ENCODE peak calls at places on chromosomes 13 and 19, in four cellular contexts. G is kidney tubule cell, O is NCI-H2081, S is Panc1. R is an unnamed sample.
A peak's percentile ranks its signal among the peaks of the same experiment; 100 is the strongest.

GRCh38 chr19:48780684-48781391 is 25.5 kb downstream of the FGF21 start:
- DNase-seq in G (peak; percentile 74), O (no peak), S (no peak), R (peak; percentile 67)

GRCh38 chr19:7781157-7781556 is 18.1 kb downstream of the CLEC4M start:
- DNase-seq in G (peak; percentile 34), O (no peak), S (no peak), R (no peak)

GRCh38 chr13:113547248-113547971 is 37.1 kb upstream of the TFDP1 start:
- DNase-seq in G (no peak), O (no peak), S (no peak), R (no peak)

GRCh38 chr19:1862424-1863307 is 713 bp downstream of the KLF16 start:
- DNase-seq in G (peak; percentile 53), O (peak; percentile 33), S (no peak), R (peak; percentile 69)

GRCh38 chr19:41299046-41299754 is 10.8 kb upstream of the CCDC97 start:
- DNase-seq in G (no peak), O (no peak), S (no peak), R (no peak)

GRCh38 chr19:4877753-4878490 is 10.5 kb upstream of the PLIN3 start:
- DNase-seq in G (no peak), O (peak; percentile 21), S (no peak), R (no peak)

GRCh38 chr19:46428278-46429141 is at the start of gene PNMA8C:
- DNase-seq in G (peak; percentile 79), O (no peak), S (no peak), R (peak; percentile 91)

GRCh38 chr19:55676889-55677505 is 2.0 kb downstream of the EPN1 start:
- DNase-seq in G (peak; percentile 63), O (no peak), S (no peak), R (no peak)

GRCh38 chr13:105410602-105411001 is 1124.9 kb downstream of the EFNB2 start:
- DNase-seq in G (peak; percentile 36), O (no peak), S (no peak), R (peak; percentile 6)

GRCh38 chr13:47417485-47417884 is 520.6 kb upstream of the HTR2A start:
- DNase-seq in G (no peak), O (no peak), S (no peak), R (no peak)

GRCh38 chr19:14203258-14203657 is 2.7 kb downstream of the ADGRL1 start:
- DNase-seq in G (no peak), O (no peak), S (no peak), R (no peak)

GRCh38 chr19:38268539-38268938 is 4.2 kb downstream of the SPINT2 start:
- DNase-seq in G (peak; percentile 41), O (no peak), S (no peak), R (no peak)

GRCh38 chr19:12985049-12985776 is 10.1 kb upstream of the NFIX start:
- DNase-seq in G (peak; percentile 73), O (no peak), S (no peak), R (peak; percentile 80)

GRCh38 chr13:108987488-108987887 is 358.1 kb downstream of the MYO16 start:
- DNase-seq in G (no peak), O (no peak), S (no peak), R (no peak)

GRCh38 chr19:10102787-10103236 is 334 bp upstream of the ANGPTL6 start:
- DNase-seq in G (no peak), O (no peak), S (no peak), R (no peak)

GRCh38 chr13:34153428-34154180 is 335.7 kb downstream of the RFC3 start:
- DNase-seq in G (peak; percentile 16), O (no peak), S (no peak), R (no peak)

GRCh38 chr19:40744554-40745401 is 5.5 kb downstream of the ACTMAP start:
- DNase-seq in G (no peak), O (no peak), S (no peak), R (peak; percentile 42)

GRCh38 chr13:79525458-79525857 is 44.5 kb downstream of the NDFIP2 start:
- DNase-seq in G (peak; percentile 42), O (no peak), S (no peak), R (peak; percentile 2)

GRCh38 chr19:58227964-58228583 is 640 bp upstream of the ZNF544 start:
- DNase-seq in G (peak; percentile 9), O (peak; percentile 56), S (no peak), R (peak; percentile 81)

GRCh38 chr13:110914293-110915056 is 394 bp downstream of the ANKRD10 start:
- DNase-seq in G (peak; percentile 82), O (peak; percentile 78), S (no peak), R (peak; percentile 68)

GRCh38 chr19:44904426-44904994 is 1.1 kb upstream of the APOE start:
- DNase-seq in G (no peak), O (no peak), S (no peak), R (peak; percentile 31)

GRCh38 chr19:10368101-10368803 is 12.1 kb downstream of the TYK2 start:
- DNase-seq in G (no peak), O (no peak), S (no peak), R (no peak)

GRCh38 chr19:31517466-31518180 is 168.4 kb upstream of the TSHZ3 start:
- DNase-seq in G (no peak), O (no peak), S (no peak), R (no peak)

GRCh38 chr13:111900390-111901180 is 166.4 kb upstream of the SOX1 start:
- DNase-seq in G (no peak), O (peak; percentile 63), S (no peak), R (no peak)

GRCh38 chr19:35313614-35314013 is 15.4 kb upstream of the CD22 start:
- DNase-seq in G (peak; percentile 13), O (no peak), S (no peak), R (no peak)

GRCh38 chr13:26024558-26024957 is 27.3 kb downstream of the SHISA2 start:
- DNase-seq in G (no peak), O (no peak), S (no peak), R (no peak)

GRCh38 chr19:17205237-17206140 is 9.7 kb upstream of the USE1 start:
- DNase-seq in G (peak; percentile 41), O (peak; percentile 29), S (no peak), R (peak; percentile 69)

GRCh38 chr13:25752957-25753540 is 298.8 kb downstream of the SHISA2 start:
- DNase-seq in G (peak; percentile 62), O (no peak), S (no peak), R (peak; percentile 54)

GRCh38 chr13:96730676-96731075 is 263.6 kb downstream of the OXGR1 start:
- DNase-seq in G (no peak), O (no peak), S (no peak), R (no peak)

GRCh38 chr13:23020246-23020843 is 160.4 kb upstream of the SGCG start:
- DNase-seq in G (peak; percentile 74), O (peak; percentile 61), S (peak; percentile 62), R (peak; percentile 86)

GRCh38 chr19:15280915-15281683 is 48.9 kb upstream of the EPHX3 start:
- DNase-seq in G (peak; percentile 79), O (peak; percentile 73), S (no peak), R (peak; percentile 77)

GRCh38 chr19:38877781-38878574 is at the start of gene RINL:
- DNase-seq in G (peak; percentile 20), O (peak; percentile 97), S (no peak), R (peak; percentile 100)

GRCh38 chr19:23788415-23788814 is 29.7 kb upstream of the ZNF681 start:
- DNase-seq in G (no peak), O (no peak), S (no peak), R (no peak)